ENCODE peak calls at places on chromosomes 11 and 22, in four cellular contexts. L is A549, G is stomach, I is heart right ventricle. K is an unnamed sample. For H3K9me3, the result is how much of the 10 kb centered on the place peaks cover.

GRCh38 chr11:10263929-10264328 is 30.1 kb downstream of the SBF2 start:
- DNase-seq in L (no peak), G (no peak), I (no peak), K (no peak)

GRCh38 chr11:119316729-119317591 is at the start of gene MCAM:
- DNase-seq in L (no peak), G (no peak), I (peak), K (no peak)

GRCh38 chr11:42631223-42631843 is 680.5 kb upstream of the API5 start:
- DNase-seq in L (no peak), G (no peak), I (no peak), K (no peak)

GRCh38 chr22:44740307-44740706 is 12.1 kb upstream of the ARHGAP8 start:
- DNase-seq in L (no peak), G (no peak), I (no peak), K (no peak)

GRCh38 chr11:63535734-63536133 is 874 bp upstream of the PLAAT4 start:
- DNase-seq in L (no peak), G (no peak), I (no peak), K (no peak)

GRCh38 chr22:22769434-22770279 is 118.0 kb upstream of the IGLL5 start:
- DNase-seq in L (no peak), G (no peak), I (no peak), K (no peak)

GRCh38 chr22:46322711-46323110 is 12.8 kb upstream of the TRMU start:
- DNase-seq in L (no peak), G (no peak), I (no peak), K (no peak)

GRCh38 chr11:124669193-124669592 is 4.3 kb downstream of the SIAE start:
- DNase-seq in L (peak), G (peak), I (no peak), K (no peak)

GRCh38 chr22:25898707-25899365 is 156.8 kb downstream of the MYO18B start:
- DNase-seq in L (no peak), G (no peak), I (no peak), K (no peak)

GRCh38 chr11:75275581-75275980 is 35.0 kb downstream of the TPBGL start:
- DNase-seq in L (no peak), G (peak), I (no peak), K (no peak)

GRCh38 chr11:77672276-77672675 is 34.7 kb upstream of the CLNS1A start:
- DNase-seq in L (no peak), G (no peak), I (no peak), K (no peak)

GRCh38 chr22:49236541-49237075 is 591.1 kb downstream of the BRD1 start:
- DNase-seq in L (no peak), G (no peak), I (no peak), K (no peak)

GRCh38 chr22:49234459-49234858 is 593.2 kb downstream of the BRD1 start:
- DNase-seq in L (no peak), G (no peak), I (no peak), K (no peak)

GRCh38 chr22:49237279-49237678 is 590.4 kb downstream of the BRD1 start:
- DNase-seq in L (no peak), G (no peak), I (no peak), K (no peak)

GRCh38 chr22:49237703-49238102 is 590.0 kb downstream of the BRD1 start:
- DNase-seq in L (no peak), G (no peak), I (no peak), K (no peak)

DNA sequence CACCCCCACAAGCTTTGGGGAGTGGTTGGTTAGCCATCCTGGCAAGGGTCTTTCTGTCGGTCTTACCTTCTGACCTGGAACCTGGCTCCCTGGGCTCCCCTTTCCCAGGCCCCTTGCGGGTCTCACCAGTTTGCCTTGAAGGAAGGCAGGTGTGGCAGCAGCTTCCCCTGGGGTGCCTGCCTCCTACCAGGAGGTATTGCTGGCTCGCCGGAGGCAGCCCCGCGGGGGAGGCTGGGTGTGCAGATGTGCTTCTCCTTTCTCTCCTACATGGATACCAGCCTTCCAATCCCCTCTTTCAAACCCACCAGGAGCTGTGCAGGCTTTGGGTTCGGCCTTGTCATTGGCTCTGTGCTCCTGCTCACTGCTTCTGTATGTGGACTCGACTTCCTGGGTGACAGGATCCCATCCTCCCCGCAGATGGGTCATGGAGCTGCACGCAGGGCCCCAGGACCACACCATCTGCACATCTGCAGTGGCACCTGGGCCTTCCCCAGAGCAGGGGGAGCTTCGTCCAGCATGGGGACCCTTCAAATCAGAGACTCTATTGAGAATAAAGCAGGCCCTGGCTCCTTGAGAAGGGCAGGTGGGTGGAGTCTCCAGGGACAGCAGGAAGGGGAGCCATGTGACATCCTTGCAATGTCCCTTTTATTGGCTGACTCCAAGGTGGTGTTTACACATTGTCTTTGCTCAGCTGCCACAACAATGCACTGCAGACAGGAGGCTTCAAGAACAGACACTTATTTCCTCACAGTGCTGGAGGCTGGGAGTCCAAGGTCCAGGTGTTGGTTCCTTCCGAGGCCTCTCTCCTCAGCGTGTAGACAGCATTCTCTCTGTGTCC is 592.0 kb downstream of the BRD1 start:
- DNase-seq in L (no peak), G (no peak), I (no peak), K (no peak)
- H3K9me3 ChIP-seq in L (under half), G (under half), I (under half), K (under half)

GRCh38 chr11:34190192-34191139 is 85.0 kb downstream of the NAT10 start:
- DNase-seq in L (no peak), G (no peak), I (no peak), K (no peak)

GRCh38 chr11:34191592-34191991 is 86.2 kb downstream of the NAT10 start:
- DNase-seq in L (no peak), G (no peak), I (no peak), K (no peak)

GRCh38 chr11:34189191-34189590 is 83.8 kb downstream of the NAT10 start:
- DNase-seq in L (no peak), G (no peak), I (no peak), K (no peak)

GRCh38 chr11:34194576-34195335 is 89.3 kb downstream of the NAT10 start:
- DNase-seq in L (no peak), G (no peak), I (no peak), K (no peak)

GRCh38 chr11:34192481-34193401 is 87.3 kb downstream of the NAT10 start:
- DNase-seq in L (peak), G (peak), I (peak), K (no peak)
- H3K27ac ChIP-seq in L (peak), G (peak), I (peak), K (no peak)

GRCh38 chr11:12006552-12007229 is 1.7 kb downstream of the DKK3 start:
- DNase-seq in L (no peak), G (no peak), I (no peak), K (no peak)
- H3K4me3 ChIP-seq in L (no peak), G (peak), I (no peak), K (no peak)

GRCh38 chr22:49101225-49101624 is 726.4 kb downstream of the BRD1 start:
- DNase-seq in L (no peak), G (no peak), I (no peak), K (no peak)

GRCh38 chr22:49103314-49104052 is 724.2 kb downstream of the BRD1 start:
- DNase-seq in L (no peak), G (no peak), I (no peak), K (no peak)

GRCh38 chr22:49100764-49101163 is 726.9 kb downstream of the BRD1 start:
- DNase-seq in L (no peak), G (no peak), I (no peak), K (no peak)

GRCh38 chr22:49101873-49102272 is 725.8 kb downstream of the BRD1 start:
- DNase-seq in L (no peak), G (no peak), I (no peak), K (no peak)

DNA sequence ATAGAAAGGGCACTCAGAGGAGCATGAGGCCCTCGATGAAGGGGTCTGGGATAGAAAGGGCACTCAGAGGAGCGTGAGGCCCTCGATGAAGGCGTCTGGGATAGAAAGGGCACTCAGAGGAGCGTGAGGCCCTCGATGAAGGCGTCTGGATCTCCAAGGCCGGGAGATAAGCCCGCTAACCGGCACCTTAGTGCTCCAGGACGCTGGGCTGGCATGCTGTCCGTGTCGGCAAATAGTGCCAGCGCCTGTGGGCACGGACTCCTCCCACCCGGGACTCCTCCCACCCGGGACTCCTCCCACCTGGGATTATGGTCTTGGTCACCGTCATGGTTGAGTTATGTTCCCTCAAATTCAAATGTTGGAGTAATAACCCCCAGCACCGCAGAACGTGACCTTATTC is 725.3 kb downstream of the BRD1 start:
- DNase-seq in L (no peak), G (no peak), I (no peak), K (no peak)
- H3K9me3 ChIP-seq in L (under half), G (under half), I (under half), K (under half)

K was measured in pancreas.